ENCODE peak calls at places on chromosomes 2 and 18, in six cellular contexts. F is HTR-8/SVneo; K is left colon; U is activated naive CD4-positive, alpha-beta T cell; X is neuronal stem cell; L is NCI-H2081. O is an unnamed sample.

GRCh38 chr2:84613082-84613481 is 96.8 kb downstream of the DNAH6 start:
- DNase-seq in F (no peak), K (no peak), U (no peak), X (no peak), L (no peak), O (no peak)

GRCh38 chr18:57802166-57802868 is 798 bp downstream of the ATP8B1 start:
- DNase-seq in F (no peak), K (no peak), U (no peak), X (peak; percentile 6), L (peak; percentile 6), O (no peak)

GRCh38 chr2:33014268-33014667 is 67.5 kb downstream of the LTBP1 start:
- DNase-seq in F (no peak), K (no peak), U (no peak), X (no peak), L (no peak), O (no peak)

GRCh38 chr2:191656389-191656788 is 21.5 kb upstream of the NABP1 start:
- DNase-seq in F (no peak), K (no peak), U (no peak), X (no peak), L (no peak), O (no peak)

GRCh38 chr18:12325726-12326245 is 17.7 kb downstream of the TUBB6 start:
- DNase-seq in F (no peak), K (no peak), U (no peak), X (no peak), L (no peak), O (no peak)

GRCh38 chr2:26970928-26971627 is 641 bp downstream of the MAPRE3 start:
- DNase-seq in F (no peak), K (no peak), U (no peak), X (peak; percentile 39), L (peak; percentile 35), O (no peak)

GRCh38 chr2:63680455-63680854 is 91.7 kb downstream of the MDH1 start:
- DNase-seq in F (no peak), K (no peak), U (no peak), X (no peak), L (no peak), O (no peak)

GRCh38 chr2:176110975-176111663 is 4.0 kb downstream of the HOXD11 start:
- DNase-seq in F (peak; percentile 57), K (peak; percentile 81), U (no peak), X (no peak), L (peak; percentile 92), O (no peak)

GRCh38 chr2:46643951-46644350 is 164.6 kb downstream of the TMEM247 start:
- DNase-seq in F (no peak), K (no peak), U (no peak), X (no peak), L (no peak), O (no peak)

GRCh38 chr18:54712315-54712714 is 116.0 kb upstream of the RAB27B start:
- DNase-seq in F (peak; percentile 32), K (peak; percentile 48), U (no peak), X (no peak), L (no peak), O (no peak)

GRCh38 chr2:134327367-134327766 is 73.5 kb downstream of the MGAT5 start:
- DNase-seq in F (no peak), K (no peak), U (no peak), X (no peak), L (no peak), O (no peak)

GRCh38 chr2:219597552-219598307 is at the start of gene STK11IP:
- DNase-seq in F (peak; percentile 99), K (peak; percentile 99), U (peak; percentile 70), X (peak; percentile 94), L (peak; percentile 96), O (peak; percentile 93)

GRCh38 chr2:217942731-217943335 is 60.0 kb downstream of the TNS1 start:
- DNase-seq in F (no peak), K (no peak), U (no peak), X (no peak), L (no peak), O (no peak)

GRCh38 chr2:150472122-150472899 is 15.2 kb downstream of the RND3 start:
- DNase-seq in F (no peak), K (peak; percentile 60), U (no peak), X (no peak), L (no peak), O (no peak)

GRCh38 chr18:24726727-24727539 is 266.5 kb downstream of the HRH4 start:
- DNase-seq in F (peak; percentile 44), K (peak; percentile 68), U (peak; percentile 1), X (peak; percentile 75), L (peak; percentile 67), O (peak; percentile 49)

GRCh38 chr2:108165750-108166149 is 74.0 kb upstream of the SULT1C3 start:
- DNase-seq in F (no peak), K (no peak), U (no peak), X (no peak), L (no peak), O (no peak)

GRCh38 chr2:38474833-38475566 is 97.9 kb upstream of the ATL2 start:
- DNase-seq in F (no peak), K (no peak), U (no peak), X (no peak), L (no peak), O (no peak)

GRCh38 chr2:117085719-117086118 is 728.8 kb upstream of the DDX18 start:
- DNase-seq in F (no peak), K (no peak), U (no peak), X (no peak), L (no peak), O (no peak)

GRCh38 chr2:210475726-210476125 is 833 bp downstream of the LANCL1 start:
- DNase-seq in F (no peak), K (no peak), U (no peak), X (no peak), L (no peak), O (no peak)

GRCh38 chr2:30721241-30721640 is 86.0 kb downstream of the CAPN13 start:
- DNase-seq in F (no peak), K (no peak), U (no peak), X (no peak), L (no peak), O (no peak)

GRCh38 chr2:191481305-191482075 is 196.4 kb upstream of the NABP1 start:
- DNase-seq in F (no peak), K (no peak), U (no peak), X (no peak), L (no peak), O (no peak)

GRCh38 chr2:11099122-11100065 is 55.9 kb upstream of the SLC66A3 start:
- DNase-seq in F (no peak), K (no peak), U (no peak), X (no peak), L (no peak), O (no peak)

GRCh38 chr2:167966367-167966766 is 281.0 kb downstream of the STK39 start:
- DNase-seq in F (no peak), K (no peak), U (no peak), X (no peak), L (no peak), O (no peak)

GRCh38 chr2:212360068-212360460 is 178.5 kb downstream of the ERBB4 start:
- DNase-seq in F (no peak), K (no peak), U (no peak), X (no peak), L (no peak), O (no peak)

GRCh38 chr2:54629914-54630609 is 93.4 kb upstream of the EML6 start:
- DNase-seq in F (no peak), K (no peak), U (no peak), X (no peak), L (no peak), O (no peak)

GRCh38 chr2:136310005-136310495 is 192.1 kb upstream of the CXCR4 start:
- DNase-seq in F (no peak), K (no peak), U (no peak), X (no peak), L (no peak), O (no peak)

GRCh38 chr2:235492850-235493344 is 946 bp upstream of the AGAP1 start:
- DNase-seq in F (no peak), K (no peak), U (no peak), X (no peak), L (no peak), O (no peak)

GRCh38 chr18:33817096-33817495 is 239.1 kb downstream of the ASXL3 start:
- DNase-seq in F (no peak), K (no peak), U (no peak), X (no peak), L (no peak), O (no peak)

GRCh38 chr2:69381337-69381737 is 5.7 kb downstream of the GFPT1 start:
- DNase-seq in F (no peak), K (no peak), U (no peak), X (no peak), L (no peak), O (no peak)

GRCh38 chr18:50396005-50396404 is 21.2 kb downstream of the SKA1 start:
- DNase-seq in F (no peak), K (no peak), U (no peak), X (no peak), L (no peak), O (no peak)

GRCh38 chr2:64186698-64187605 is 42.7 kb upstream of the PELI1 start:
- DNase-seq in F (no peak), K (no peak), U (no peak), X (no peak), L (no peak), O (no peak)

GRCh38 chr2:163735692-163736432 is at the start of gene FIGN:
- DNase-seq in F (peak; percentile 60), K (peak; percentile 44), U (no peak), X (peak; percentile 88), L (peak; percentile 86), O (no peak)

GRCh38 chr2:217248312-217248935 is 388.6 kb upstream of the TNP1 start:
- DNase-seq in F (no peak), K (peak; percentile 48), U (no peak), X (no peak), L (peak; percentile 12), O (no peak)

GRCh38 chr2:44706584-44707553 is 234.6 kb upstream of the SIX3 start:
- DNase-seq in F (no peak), K (no peak), U (no peak), X (peak; percentile 42), L (peak; percentile 82), O (no peak)

O was measured in T-helper 1 cell.